ENCODE peak calls at places on chromosomes 5 and 9, in five cellular contexts. I is adrenal gland, F is NB4, Z is HepG2, W is tibial nerve. C is an unnamed sample.

GRCh38 chr5:157265714-157266285 is at the start of gene CYFIP2:
- DNase-seq in I (peak), F (peak), Z (no peak), W (peak), C (peak)

GRCh38 chr5:123028222-123028621 is 8.3 kb downstream of the PPIC start:
- DNase-seq in I (no peak), F (no peak), Z (no peak), W (no peak), C (no peak)

GRCh38 chr9:113644321-113644720 is 180.8 kb downstream of the RGS3 start:
- DNase-seq in I (no peak), F (no peak), Z (no peak), W (no peak), C (no peak)

GRCh38 chr9:10910779-10911178 is 298.0 kb upstream of the PTPRD start:
- DNase-seq in I (no peak), F (no peak), Z (no peak), W (no peak), C (no peak)

GRCh38 chr9:137531099-137531765 is 19.0 kb downstream of the PNPLA7 start:
- DNase-seq in I (no peak), F (no peak), Z (no peak), W (no peak), C (no peak)

GRCh38 chr9:132609829-132610228 is 27.4 kb downstream of the BARHL1 start:
- DNase-seq in I (no peak), F (no peak), Z (no peak), W (no peak), C (peak)

GRCh38 chr5:115947260-115947659 is 15.0 kb upstream of the LVRN start:
- DNase-seq in I (no peak), F (no peak), Z (no peak), W (no peak), C (no peak)

GRCh38 chr5:143001764-143002351 is 231.7 kb downstream of the ARHGAP26 start:
- DNase-seq in I (no peak), F (peak), Z (no peak), W (no peak), C (peak)

GRCh38 chr9:9299134-9299533 is 1313.7 kb downstream of the PTPRD start:
- DNase-seq in I (no peak), F (no peak), Z (no peak), W (no peak), C (no peak)

GRCh38 chr9:2962471-2963172 is 118.7 kb upstream of the PUM3 start:
- DNase-seq in I (no peak), F (no peak), Z (no peak), W (no peak), C (no peak)

GRCh38 chr5:119411935-119412623 is 40.2 kb upstream of the HSD17B4 start:
- DNase-seq in I (peak), F (peak), Z (peak), W (peak), C (peak)

GRCh38 chr5:68049053-68049713 is 166.4 kb upstream of the PIK3R1 start:
- DNase-seq in I (no peak), F (no peak), Z (no peak), W (no peak), C (no peak)

GRCh38 chr9:69145148-69145547 is 28.9 kb upstream of the TJP2 start:
- DNase-seq in I (no peak), F (no peak), Z (no peak), W (no peak), C (no peak)

GRCh38 chr5:37717613-37718431 is 122.0 kb downstream of the GDNF start:
- DNase-seq in I (peak), F (no peak), Z (peak), W (no peak), C (no peak)

GRCh38 chr9:129610473-129611301 is 10.2 kb downstream of the C9orf50 start:
- DNase-seq in I (peak), F (peak), Z (peak), W (peak), C (peak)

GRCh38 chr5:53405396-53405795 is 75.0 kb upstream of the FST start:
- DNase-seq in I (no peak), F (no peak), Z (no peak), W (no peak), C (no peak)

GRCh38 chr5:132385321-132386105 is 16.0 kb downstream of the SLC22A5 start:
- DNase-seq in I (peak), F (peak), Z (peak), W (no peak), C (peak)

GRCh38 chr9:99680191-99680590 is 141.5 kb upstream of the NR4A3 start:
- DNase-seq in I (no peak), F (no peak), Z (no peak), W (no peak), C (no peak)

GRCh38 chr9:122265265-122265900 is 701 bp downstream of the MRRF start:
- DNase-seq in I (no peak), F (peak), Z (peak), W (no peak), C (peak)

GRCh38 chr9:131837316-131837715 is 97.4 kb upstream of the RAPGEF1 start:
- DNase-seq in I (peak), F (no peak), Z (peak), W (no peak), C (no peak)

GRCh38 chr5:43075319-43076293 is 35.5 kb upstream of the ANXA2R start:
- DNase-seq in I (peak), F (peak), Z (no peak), W (no peak), C (no peak)
- TF ChIP-seq POLR2A in I (no peak), F (no peak), Z (no peak), W (no peak), C (no peak)

GRCh38 chr9:133944746-133945135 is 47.4 kb downstream of the VAV2 start:
- DNase-seq in I (peak), F (no peak), Z (no peak), W (no peak), C (peak)

GRCh38 chr9:133945314-133945975 is 46.7 kb downstream of the VAV2 start:
- DNase-seq in I (no peak), F (no peak), Z (no peak), W (no peak), C (no peak)

GRCh38 chr9:133943036-133943780 is 48.9 kb downstream of the VAV2 start:
- DNase-seq in I (no peak), F (no peak), Z (no peak), W (no peak), C (no peak)

GRCh38 chr9:133942206-133942975 is 49.7 kb downstream of the VAV2 start:
- DNase-seq in I (no peak), F (no peak), Z (no peak), W (no peak), C (no peak)

DNA sequence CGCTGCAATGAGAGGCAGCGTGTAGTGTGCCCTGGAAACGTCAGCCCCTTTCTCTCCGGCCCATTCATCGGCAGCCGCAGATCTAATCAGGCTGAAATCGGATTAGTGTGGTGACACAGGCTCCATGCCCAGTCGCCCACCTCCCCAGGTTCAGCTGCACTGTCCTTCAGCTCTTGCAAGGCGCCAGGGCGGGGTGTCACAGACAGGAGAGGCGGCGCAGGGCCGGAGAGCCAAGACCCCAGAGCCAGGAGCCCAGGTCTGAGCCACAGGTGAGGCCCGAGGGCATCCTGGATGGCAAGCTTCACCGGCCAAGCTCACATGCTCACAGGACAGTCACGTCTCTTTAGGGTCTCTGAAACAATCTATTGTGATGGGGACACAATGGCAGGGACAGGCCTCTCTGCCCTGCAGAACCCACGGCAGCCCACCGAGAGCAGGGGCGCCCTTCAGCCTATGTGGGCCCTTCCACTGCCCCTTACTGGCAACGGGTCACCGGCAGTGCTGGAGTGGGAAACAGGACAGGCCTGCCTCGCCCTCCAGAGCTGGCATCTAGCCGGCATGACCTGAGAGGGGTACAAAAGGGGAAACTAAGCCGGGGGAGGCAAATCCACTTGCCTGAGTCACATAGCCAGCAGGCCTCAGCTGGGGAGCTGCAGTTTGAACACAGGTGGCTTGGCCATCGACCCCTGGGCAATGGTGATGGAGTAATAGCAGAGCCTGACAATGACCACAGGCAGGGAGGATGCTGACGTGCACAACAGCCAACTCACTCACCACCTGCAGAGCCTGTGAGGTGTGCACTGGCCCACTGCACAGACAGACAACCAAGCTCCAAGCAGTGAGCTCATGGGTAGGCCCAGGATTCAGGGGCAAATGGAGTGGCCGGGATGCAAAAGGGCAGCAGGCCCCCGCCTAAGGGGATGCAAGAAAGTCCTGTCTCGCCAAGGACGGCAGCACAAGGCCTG is 48.1 kb downstream of the VAV2 start:
- DNase-seq in I (no peak), F (no peak), Z (no peak), W (no peak), C (peak)
- TF ChIP-seq POLR2A in I (no peak), F (no peak), Z (no peak), W (no peak), C (no peak)

GRCh38 chr9:136095028-136095494 is at the start of gene NACC2:
- DNase-seq in I (peak), F (peak), Z (no peak), W (peak), C (peak)
- TF ChIP-seq POLR2A in I (peak), F (no peak), Z (no peak), W (peak), C (peak)

GRCh38 chr5:43066799-43067741 is 27.0 kb upstream of the ANXA2R start:
- DNase-seq in I (peak), F (peak), Z (peak), W (peak), C (peak)
- TF ChIP-seq POLR2A in I (no peak), F (peak), Z (peak), W (peak), C (peak)

GRCh38 chr5:1638658-1639400 is 115.1 kb upstream of the LPCAT1 start:
- DNase-seq in I (no peak), F (no peak), Z (no peak), W (no peak), C (no peak)
- TF ChIP-seq POLR2A in I (no peak), F (no peak), Z (no peak), W (no peak), C (no peak)

DNA sequence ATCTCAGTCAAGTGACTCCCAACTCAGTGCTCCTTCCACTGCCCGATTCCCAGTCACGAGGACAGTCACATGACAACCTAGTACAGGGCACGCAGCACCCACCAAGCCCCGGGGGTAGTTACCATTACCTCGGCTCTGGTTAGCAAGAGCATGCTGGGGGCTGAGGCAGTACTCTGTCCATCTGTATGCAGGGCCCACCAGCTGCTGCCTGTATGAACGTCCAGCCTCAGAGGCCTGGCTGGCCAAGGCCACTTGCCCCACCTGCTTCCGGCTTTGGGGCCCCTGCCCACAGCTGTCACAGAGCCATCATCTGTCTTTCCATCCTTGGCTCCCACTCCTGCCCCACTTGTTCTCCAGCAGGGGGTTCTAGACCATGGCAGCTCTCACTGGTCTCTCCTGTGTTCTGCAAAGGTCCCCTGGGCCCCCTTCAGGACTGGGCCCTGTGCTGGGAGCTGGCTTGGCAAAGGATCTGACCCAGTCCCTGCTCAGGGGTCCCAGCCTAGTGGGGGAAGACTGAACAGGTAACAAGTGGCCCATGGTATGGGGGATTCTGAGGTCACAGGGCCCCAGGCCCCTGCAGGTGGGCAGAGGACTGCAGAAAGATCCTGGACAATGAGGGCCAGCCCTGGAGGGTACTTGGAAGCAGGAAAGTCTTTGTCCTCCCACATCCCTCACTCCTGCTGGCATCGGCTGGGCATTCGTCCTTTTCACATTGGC is 3.3 kb downstream of the RPL35 start:
- DNase-seq in I (no peak), F (no peak), Z (no peak), W (no peak), C (no peak)
- TF ChIP-seq POLR2A in I (no peak), F (no peak), Z (no peak), W (no peak), C (no peak)

C was measured in H54.